ENCODE peak calls at places on chromosomes 5 and 9, in eight cellular contexts. S is HCT116, F is gastroesophageal sphincter, P is K562, M is HepG2, C is left lung, H is right cardiac atrium, A is A549. X is an unnamed sample.

GRCh38 chr5:10552183-10553143 is 11.4 kb upstream of the ANKRD33B start:
- ATAC-seq in S (no peak), F (no peak), P (peak), M (no peak), C (no peak), H (no peak), A (no peak), X (peak)

GRCh38 chr5:39058984-39059565 is 15.1 kb downstream of the RICTOR start:
- ATAC-seq in S (no peak), F (no peak), P (peak), M (no peak), C (no peak), H (no peak), A (no peak), X (no peak)

GRCh38 chr9:99385215-99385614 is 163.1 kb downstream of the SEC61B start:
- ATAC-seq in S (peak), F (no peak), P (no peak), M (peak), C (no peak), H (no peak), A (no peak), X (no peak)

GRCh38 chr5:173517648-173518047 is 98.8 kb downstream of the BOD1 start:
- ATAC-seq in S (no peak), F (no peak), P (no peak), M (no peak), C (no peak), H (no peak), A (no peak), X (no peak)

GRCh38 chr9:134389659-134390058 is 63.4 kb downstream of the RXRA start:
- ATAC-seq in S (no peak), F (no peak), P (no peak), M (no peak), C (no peak), H (peak), A (no peak), X (no peak)

GRCh38 chr9:128072144-128073021 is 4.4 kb downstream of the SLC25A25 start:
- ATAC-seq in S (no peak), F (no peak), P (no peak), M (no peak), C (no peak), H (no peak), A (no peak), X (no peak)

GRCh38 chr5:25357605-25358004 is 712.8 kb upstream of the CDH10 start:
- ATAC-seq in S (no peak), F (no peak), P (no peak), M (no peak), C (no peak), H (no peak), A (no peak), X (no peak)

GRCh38 chr5:36908544-36909260 is 32.1 kb downstream of the NIPBL start:
- ATAC-seq in S (no peak), F (no peak), P (no peak), M (no peak), C (no peak), H (no peak), A (no peak), X (no peak)

GRCh38 chr5:157708866-157709265 is 22.4 kb upstream of the THG1L start:
- ATAC-seq in S (no peak), F (no peak), P (no peak), M (no peak), C (no peak), H (no peak), A (no peak), X (no peak)

GRCh38 chr9:33677961-33678360 is 117.4 kb upstream of the PRSS3 start:
- ATAC-seq in S (no peak), F (no peak), P (no peak), M (no peak), C (no peak), H (no peak), A (no peak), X (no peak)

GRCh38 chr5:9720361-9720760 is 90.2 kb upstream of the TAS2R1 start:
- ATAC-seq in S (no peak), F (no peak), P (no peak), M (no peak), C (no peak), H (no peak), A (no peak), X (no peak)

GRCh38 chr5:55385227-55385626 is 77.4 kb downstream of the MTREX start:
- ATAC-seq in S (no peak), F (no peak), P (no peak), M (no peak), C (no peak), H (no peak), A (no peak), X (no peak)

GRCh38 chr5:34632805-34633414 is 23.2 kb upstream of the RAI14 start:
- ATAC-seq in S (no peak), F (no peak), P (no peak), M (peak), C (no peak), H (no peak), A (no peak), X (no peak)

GRCh38 chr9:92721548-92721947 is 43.1 kb downstream of the BICD2 start:
- ATAC-seq in S (no peak), F (no peak), P (no peak), M (no peak), C (no peak), H (no peak), A (no peak), X (no peak)

GRCh38 chr5:150511641-150512367 is 3.9 kb downstream of the NDST1 start:
- ATAC-seq in S (peak), F (peak), P (peak), M (no peak), C (peak), H (peak), A (peak), X (no peak)

GRCh38 chr5:87536365-87536764 is 123.6 kb upstream of the CCNH start:
- ATAC-seq in S (no peak), F (no peak), P (no peak), M (no peak), C (no peak), H (no peak), A (no peak), X (no peak)

GRCh38 chr5:64165500-64166200 is at the start of gene RNF180:
- ATAC-seq in S (no peak), F (peak), P (no peak), M (peak), C (peak), H (peak), A (peak), X (no peak)

GRCh38 chr9:110048976-110049698 is 158.8 kb downstream of the C9orf152 start:
- ATAC-seq in S (peak), F (peak), P (no peak), M (no peak), C (peak), H (peak), A (peak), X (peak)

GRCh38 chr5:153987310-153987709 is 51.4 kb downstream of the FAM114A2 start:
- ATAC-seq in S (peak), F (no peak), P (no peak), M (no peak), C (no peak), H (no peak), A (no peak), X (no peak)

GRCh38 chr5:172902497-172903472 is 56.4 kb upstream of the RPL26L1 start:
- ATAC-seq in S (peak), F (peak), P (peak), M (peak), C (peak), H (peak), A (peak), X (no peak)

GRCh38 chr9:123684393-123685149 is 245.4 kb downstream of the DENND1A start:
- ATAC-seq in S (no peak), F (no peak), P (no peak), M (no peak), C (no peak), H (no peak), A (no peak), X (peak)

GRCh38 chr5:138927979-138928378 is 52.8 kb upstream of the LRRTM2 start:
- ATAC-seq in S (no peak), F (no peak), P (no peak), M (peak), C (peak), H (peak), A (no peak), X (no peak)

GRCh38 chr5:127031147-127031862 is 947 bp upstream of the MARCHF3 start:
- ATAC-seq in S (no peak), F (no peak), P (peak), M (peak), C (peak), H (peak), A (peak), X (peak)

GRCh38 chr5:33272288-33272687 is 168.5 kb upstream of the TARS1 start:
- ATAC-seq in S (peak), F (no peak), P (no peak), M (no peak), C (no peak), H (no peak), A (peak), X (no peak)

GRCh38 chr5:59746261-59746765 is 147.2 kb downstream of the PDE4D start:
- ATAC-seq in S (no peak), F (no peak), P (no peak), M (no peak), C (no peak), H (no peak), A (peak), X (no peak)

X was measured in activated T-helper 17 cell treated with anti-CD3 and anti-CD28 coated beads, Interleukin-2, amount 50 U/mL, for 72 hours.